ENCODE peak calls at places on chromosomes 11 and 22, in five cellular contexts. X is kidney epithelial cell, G is astrocyte of the cerebellum, K is KBM-7, M is lower lobe of right lung. D is an unnamed sample.

GRCh38 chr11:100918551-100919500 is 210.8 kb downstream of the PGR start:
- DNase-seq in K (no peak), X (no peak), M (no peak), G (no peak), D (no peak)

GRCh38 chr11:69686856-69687255 is 11.7 kb upstream of the LTO1 start:
- DNase-seq in X (no peak), M (no peak), K (no peak), G (no peak), D (no peak)

GRCh38 chr11:12236744-12237101 is 126.3 kb downstream of the MICAL2 start:
- DNase-seq in G (no peak), M (no peak), K (no peak), X (no peak), D (no peak)

GRCh38 chr11:110952150-110952549 is 239.9 kb upstream of the ARHGAP20 start:
- DNase-seq in K (no peak), G (no peak), X (no peak), M (no peak), D (no peak)

GRCh38 chr11:44258190-44258489 is 51.8 kb downstream of the ALX4 start:
- DNase-seq in X (no peak), G (no peak), K (no peak), M (no peak), D (no peak)

GRCh38 chr11:3022982-3023381 is 30.9 kb upstream of the NAP1L4 start:
- DNase-seq in M (no peak), X (no peak), K (no peak), G (peak), D (peak)

GRCh38 chr22:30087611-30088010 is 7.3 kb downstream of the HORMAD2 start:
- DNase-seq in K (no peak), M (no peak), X (peak), G (no peak), D (no peak)

GRCh38 chr22:28015676-28016601 is 96.9 kb upstream of the PITPNB start:
- DNase-seq in G (no peak), M (peak), K (no peak), X (no peak), D (no peak)

GRCh38 chr11:1153105-1153950 is 4.4 kb upstream of the MUC5AC start:
- DNase-seq in X (no peak), K (no peak), M (no peak), G (no peak), D (no peak)

GRCh38 chr11:93166194-93166593 is 31.6 kb downstream of the SLC36A4 start:
- DNase-seq in K (no peak), X (no peak), G (no peak), M (no peak), D (no peak)